ENCODE peak calls at places on chromosomes 2 and 18, in five cellular contexts. Y is HepG2, R is sigmoid colon, N is upper lobe of left lung, V is stomach. X is an unnamed sample.

GRCh38 chr2:59888015-59888414 is 665.4 kb downstream of the BCL11A start:
- DNase-seq in Y (no peak), R (no peak), N (no peak), V (no peak), X (no peak)

GRCh38 chr2:197944416-197944815 is 140.0 kb downstream of the PLCL1 start:
- DNase-seq in Y (no peak), R (no peak), N (no peak), V (no peak), X (no peak)

GRCh38 chr2:26477911-26478253 is at the start of gene OTOF:
- DNase-seq in Y (no peak), R (no peak), N (no peak), V (no peak), X (no peak)

GRCh38 chr2:221649045-221649444 is 76.9 kb upstream of the EPHA4 start:
- DNase-seq in Y (no peak), R (no peak), N (no peak), V (no peak), X (no peak)

GRCh38 chr2:169291517-169291916 is 70.8 kb downstream of the LRP2 start:
- DNase-seq in Y (no peak), R (no peak), N (no peak), V (no peak), X (no peak)

GRCh38 chr2:46187112-46187618 is 110.0 kb upstream of the EPAS1 start:
- DNase-seq in Y (peak), R (peak), N (no peak), V (peak), X (no peak)

GRCh38 chr2:216344206-216344957 is 27.9 kb downstream of the MARCHF4 start:
- DNase-seq in Y (no peak), R (no peak), N (no peak), V (no peak), X (no peak)

GRCh38 chr2:42116195-42117181 is 52.7 kb upstream of the EML4 start:
- DNase-seq in Y (peak), R (no peak), N (no peak), V (no peak), X (no peak)

GRCh38 chr2:53740170-53740569 is 27.4 kb upstream of the CHAC2 start:
- DNase-seq in Y (peak), R (no peak), N (no peak), V (no peak), X (no peak)

GRCh38 chr18:36680042-36680441 is 148.8 kb downstream of the TPGS2 start:
- DNase-seq in Y (no peak), R (no peak), N (no peak), V (no peak), X (no peak)

GRCh38 chr2:104890670-104891069 is 36.8 kb downstream of the POU3F3 start:
- DNase-seq in Y (no peak), R (no peak), N (no peak), V (no peak), X (peak)

GRCh38 chr2:188979119-188979729 is 5.1 kb downstream of the COL3A1 start:
- DNase-seq in Y (no peak), R (no peak), N (no peak), V (no peak), X (no peak)

GRCh38 chr2:186256540-186256939 is 229.5 kb upstream of the ZC3H15 start:
- DNase-seq in Y (peak), R (no peak), N (no peak), V (no peak), X (no peak)

GRCh38 chr2:221792971-221793670 is 221.0 kb upstream of the EPHA4 start:
- DNase-seq in Y (no peak), R (no peak), N (no peak), V (no peak), X (no peak)

GRCh38 chr2:238164906-238165287 is 6.1 kb downstream of the ERFE start:
- DNase-seq in Y (no peak), R (no peak), N (no peak), V (peak), X (peak)

GRCh38 chr2:73370348-73370747 is 15.3 kb upstream of the ALMS1 start:
- DNase-seq in Y (no peak), R (no peak), N (no peak), V (no peak), X (no peak)

GRCh38 chr2:153519260-153519875 is 40.8 kb upstream of the RPRM start:
- DNase-seq in Y (peak), R (no peak), N (no peak), V (peak), X (no peak)

GRCh38 chr2:178392215-178392614 is 58.8 kb downstream of the PRKRA start:
- DNase-seq in Y (no peak), R (no peak), N (no peak), V (no peak), X (no peak)

GRCh38 chr2:222819722-222820333 is 41.0 kb upstream of the ACSL3 start:
- DNase-seq in Y (no peak), R (no peak), N (no peak), V (no peak), X (no peak)

DNA sequence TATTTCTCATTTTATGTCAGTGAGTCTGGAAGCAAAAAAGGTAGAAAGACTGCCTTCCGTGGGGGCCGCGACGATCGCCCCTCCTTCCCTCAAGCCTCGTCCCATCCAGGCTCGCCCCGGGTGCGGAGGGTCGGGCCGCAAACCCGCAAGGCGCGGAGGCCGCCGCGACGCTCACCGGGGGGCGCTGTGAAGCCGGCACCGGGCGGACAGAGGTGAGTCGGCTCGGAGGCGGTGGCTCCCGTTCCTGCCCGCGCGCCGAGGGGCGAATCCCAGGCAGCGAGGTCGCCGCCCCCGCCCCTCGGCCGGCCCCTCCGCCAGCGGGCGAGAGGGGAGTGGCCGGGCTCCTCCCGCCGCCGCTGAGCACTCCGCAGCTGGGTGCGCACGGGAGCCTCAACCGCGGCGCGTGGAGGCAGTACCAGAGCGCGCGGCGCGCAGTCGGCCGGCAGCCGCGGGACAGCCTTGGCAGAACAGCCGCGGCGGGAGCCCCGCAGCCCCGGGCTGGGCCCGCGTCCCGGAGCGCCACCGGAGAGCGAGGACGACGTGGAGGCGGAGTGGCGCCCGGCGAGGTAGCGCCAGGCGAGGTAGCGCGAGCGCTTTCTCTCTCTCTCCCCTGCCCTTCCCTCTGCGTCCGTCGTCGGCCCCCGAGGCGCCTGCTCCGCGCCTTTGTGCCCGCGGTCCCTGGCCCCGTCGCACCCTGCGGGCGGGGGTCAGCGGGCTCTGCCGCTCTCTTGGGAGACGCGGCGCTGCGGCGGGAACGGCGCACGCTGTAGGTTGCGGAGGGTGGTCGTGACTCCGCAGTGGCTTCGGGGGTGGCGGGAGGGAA is at the start of gene MYO1B:
- DNase-seq in Y (peak), R (peak), N (peak), V (peak), X (peak)
- TF ChIP-seq POLR2AphosphoS5 in Y (peak), R (no peak), N (peak), V (peak), X (no peak)

DNA sequence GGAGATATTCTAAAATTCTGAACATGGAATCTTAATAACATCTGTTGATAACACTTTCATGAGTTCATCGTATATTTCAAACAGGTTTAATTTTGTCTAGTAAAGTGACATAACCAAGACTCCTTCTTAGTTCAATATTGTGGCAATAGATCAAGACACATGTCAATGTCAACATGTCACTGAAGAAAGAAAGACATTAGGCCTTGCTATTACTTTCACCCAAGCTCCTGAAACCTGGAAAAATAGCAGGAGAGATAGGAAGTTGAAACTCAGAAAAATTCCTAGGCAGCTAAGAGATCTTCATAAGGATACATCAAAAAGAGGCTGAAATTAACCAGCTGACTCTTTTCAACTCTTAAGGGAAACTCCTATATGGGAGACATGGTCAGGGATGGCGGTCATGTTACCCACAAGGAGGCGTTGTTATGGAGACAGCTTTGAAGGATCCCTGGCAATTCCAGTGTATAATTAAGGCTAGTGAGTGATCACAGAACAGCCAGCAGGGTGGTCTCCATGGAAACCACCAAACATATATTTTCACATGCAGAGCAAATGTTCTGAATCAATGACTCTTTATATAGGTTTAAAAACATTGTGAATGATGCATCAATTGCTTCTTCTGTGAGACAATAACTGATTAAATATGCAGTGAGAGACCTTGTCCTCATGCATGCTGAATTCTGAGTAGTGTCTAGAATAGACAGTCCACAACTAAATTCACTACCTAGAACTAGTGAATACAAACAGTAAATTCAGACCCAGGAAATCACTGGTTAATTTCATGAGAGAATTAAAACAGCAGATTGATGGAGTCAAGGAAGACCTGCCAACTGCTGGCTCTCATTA is 115.3 kb upstream of the RIOK3 start:
- DNase-seq in Y (peak), R (no peak), N (no peak), V (no peak), X (no peak)
- TF ChIP-seq EP300 in Y (no peak), R (no peak), N (no peak), V (no peak), X (no peak)

GRCh38 chr18:13220326-13220991 is 1.9 kb downstream of the LDLRAD4 start:
- DNase-seq in Y (no peak), R (no peak), N (no peak), V (peak), X (no peak)

GRCh38 chr18:13221821-13222220 is 3.3 kb downstream of the LDLRAD4 start:
- DNase-seq in Y (no peak), R (peak), N (no peak), V (no peak), X (no peak)

GRCh38 chr18:13225261-13225660 is 6.7 kb downstream of the LDLRAD4 start:
- DNase-seq in Y (no peak), R (no peak), N (no peak), V (no peak), X (no peak)

GRCh38 chr18:13222371-13223281 is 4.1 kb downstream of the LDLRAD4 start:
- DNase-seq in Y (peak), R (peak), N (peak), V (peak), X (no peak)

DNA sequence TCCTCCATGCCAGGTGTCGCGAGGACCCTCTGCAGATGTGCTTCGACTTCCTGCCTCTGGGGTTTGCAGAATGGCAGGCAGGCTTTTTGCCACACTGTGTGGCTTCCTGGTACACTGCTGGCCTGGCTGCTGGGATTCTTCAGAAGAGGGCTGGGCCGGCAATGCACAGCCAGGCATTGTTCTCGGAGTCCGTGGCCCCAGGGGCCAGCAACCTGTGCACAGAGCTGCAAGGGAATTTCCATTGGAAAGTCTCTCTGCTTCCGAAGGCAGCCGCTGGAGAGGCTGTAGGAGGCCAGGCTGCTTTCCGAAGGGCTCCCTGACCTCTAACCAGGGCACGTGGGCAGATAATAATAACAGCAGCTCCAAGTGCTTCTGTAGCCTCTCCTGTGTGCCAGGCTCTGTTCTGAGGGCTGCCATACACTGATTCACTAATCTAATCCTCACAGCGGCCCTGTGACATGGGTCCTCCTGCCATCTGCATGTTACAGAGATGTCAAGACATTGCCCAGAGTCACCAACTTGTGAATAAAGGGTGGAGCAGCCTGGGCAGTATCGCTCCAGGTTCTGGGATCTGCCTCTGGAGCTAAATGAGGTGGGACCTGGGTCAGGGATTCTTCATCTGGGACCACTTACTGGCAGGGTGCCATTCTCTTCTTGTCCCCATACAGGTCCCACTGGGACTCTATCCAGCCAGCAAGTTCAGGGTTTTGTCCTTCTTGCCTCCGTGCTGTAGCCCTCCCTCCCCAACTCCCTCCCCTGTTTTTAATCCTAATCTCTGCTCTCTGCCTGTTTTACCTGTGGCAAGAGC is 5.0 kb downstream of the LDLRAD4 start:
- DNase-seq in Y (no peak), R (no peak), N (no peak), V (peak), X (no peak)
- TF ChIP-seq CTCF in Y (no peak), R (no peak), N (no peak), V (no peak), X (no peak)

DNA sequence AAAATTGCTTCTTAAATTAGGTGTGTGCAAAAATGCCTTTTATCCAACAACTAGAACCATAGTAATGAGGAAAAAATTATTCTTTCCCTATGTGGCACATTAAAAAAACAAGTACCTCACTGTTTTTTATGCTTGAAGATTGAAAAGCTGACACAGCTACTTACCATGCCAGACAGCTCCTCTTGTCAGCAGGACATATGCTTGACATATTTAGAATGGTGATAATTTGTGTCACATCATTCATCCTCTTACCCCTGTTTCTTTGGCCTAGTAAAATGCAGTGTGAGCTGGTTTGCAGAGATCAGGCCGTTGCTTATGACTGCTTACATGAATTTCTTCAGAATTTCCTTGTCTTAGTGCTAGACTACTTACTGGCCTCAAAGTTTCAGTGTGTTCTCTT is 869.9 kb downstream of the LRP1B start:
- DNase-seq in Y (no peak), R (no peak), N (no peak), V (no peak), X (no peak)
- TF ChIP-seq POLR2AphosphoS5 in Y (no peak), R (no peak), N (no peak), V (no peak), X (no peak)

GRCh38 chr2:39433586-39434195 is 3.4 kb downstream of the MAP4K3 start:
- DNase-seq in Y (no peak), R (no peak), N (no peak), V (no peak), X (no peak)
- TF ChIP-seq EP300 in Y (no peak), R (no peak), N (no peak), V (no peak), X (no peak)

GRCh38 chr18:8868779-8869415 is 163.5 kb downstream of the MTCL1 start:
- DNase-seq in Y (no peak), R (no peak), N (no peak), V (no peak), X (no peak)

GRCh38 chr18:8870528-8870927 is 165.2 kb downstream of the MTCL1 start:
- DNase-seq in Y (no peak), R (no peak), N (no peak), V (no peak), X (no peak)

GRCh38 chr18:8866679-8867078 is 161.3 kb downstream of the MTCL1 start:
- DNase-seq in Y (no peak), R (no peak), N (no peak), V (no peak), X (no peak)

GRCh38 chr18:8869696-8870095 is 164.3 kb downstream of the MTCL1 start:
- DNase-seq in Y (no peak), R (no peak), N (no peak), V (no peak), X (no peak)

GRCh38 chr18:8868276-8868675 is 162.9 kb downstream of the MTCL1 start:
- DNase-seq in Y (no peak), R (no peak), N (peak), V (no peak), X (no peak)
- TF ChIP-seq CTCF in Y (no peak), R (no peak), N (no peak), V (no peak), X (no peak)

GRCh38 chr2:121340926-121341325 is 55.9 kb upstream of the TFCP2L1 start:
- DNase-seq in Y (no peak), R (peak), N (no peak), V (no peak), X (peak)
- TF ChIP-seq POLR2AphosphoS5 in Y (no peak), R (no peak), N (no peak), V (no peak), X (no peak)